ENCODE peak calls at places on chromosomes 3 and 15, in eight cellular contexts. Q, H, T, N, B, G, F and D are unnamed samples.

GRCh38 chr3:62727576-62727975 is 147.6 kb downstream of the CADPS start:
- DNase-seq in Q (no peak), H (no peak), T (no peak), N (peak; percentile 24), B (no peak), G (no peak), F (no peak), D (no peak)

GRCh38 chr15:31217566-31218270 is 108.9 kb upstream of the KLF13 start:
- DNase-seq in Q (no peak), H (no peak), T (no peak), N (no peak), B (no peak), G (peak; percentile 39), F (no peak), D (no peak)

GRCh38 chr3:178320481-178321352 is 215.5 kb upstream of the KCNMB2 start:
- DNase-seq in Q (no peak), H (no peak), T (no peak), N (peak; percentile 77), B (peak; percentile 73), G (no peak), F (no peak), D (no peak)

GRCh38 chr3:50317303-50317702 is 5.2 kb downstream of the HYAL2 start:
- DNase-seq in Q (no peak), H (no peak), T (peak; percentile 73), N (no peak), B (no peak), G (peak; percentile 75), F (no peak), D (no peak)

GRCh38 chr3:78801923-78802587 is 965.7 kb downstream of the ROBO1 start:
- DNase-seq in Q (no peak), H (no peak), T (no peak), N (no peak), B (no peak), G (no peak), F (no peak), D (no peak)

GRCh38 chr3:35678552-35679220 is 39.4 kb downstream of the ARPP21 start:
- DNase-seq in Q (no peak), H (no peak), T (no peak), N (no peak), B (no peak), G (no peak), F (no peak), D (no peak)

GRCh38 chr15:70833897-70834765 is 19.8 kb downstream of the LARP6 start:
- DNase-seq in Q (no peak), H (no peak), T (no peak), N (peak; percentile 87), B (no peak), G (peak; percentile 88), F (no peak), D (no peak)

GRCh38 chr15:58396181-58396580 is 35.6 kb upstream of the LIPC start:
- DNase-seq in Q (no peak), H (no peak), T (no peak), N (peak; percentile 84), B (no peak), G (peak; percentile 80), F (no peak), D (no peak)

GRCh38 chr15:78129098-78130011 is 1.9 kb downstream of the CIB2 start:
- DNase-seq in Q (no peak), H (no peak), T (no peak), N (no peak), B (no peak), G (no peak), F (no peak), D (no peak)

GRCh38 chr3:187314176-187314575 is 22.6 kb upstream of the MASP1 start:
- DNase-seq in Q (no peak), H (no peak), T (no peak), N (no peak), B (no peak), G (no peak), F (no peak), D (no peak)

GRCh38 chr3:161208931-161209330 is 12.2 kb upstream of the NMD3 start:
- DNase-seq in Q (no peak), H (no peak), T (no peak), N (no peak), B (no peak), G (no peak), F (no peak), D (no peak)

GRCh38 chr3:71955549-71956373 is 170.8 kb upstream of the PROK2 start:
- DNase-seq in Q (no peak), H (no peak), T (peak; percentile 72), N (peak; percentile 84), B (peak; percentile 61), G (peak; percentile 73), F (peak; percentile 41), D (peak; percentile 38)

GRCh38 chr15:48285329-48286214 is 45.7 kb upstream of the DUT start:
- DNase-seq in Q (no peak), H (peak; percentile 40), T (no peak), N (peak; percentile 96), B (no peak), G (no peak), F (peak; percentile 53), D (peak; percentile 49)

GRCh38 chr15:27903405-27903804 is 195.7 kb downstream of the OCA2 start:
- DNase-seq in Q (no peak), H (no peak), T (no peak), N (no peak), B (no peak), G (no peak), F (peak; percentile 5), D (no peak)

GRCh38 chr15:74383286-74383685 is 15.8 kb upstream of the CYP11A1 start:
- DNase-seq in Q (no peak), H (no peak), T (no peak), N (no peak), B (no peak), G (peak; percentile 58), F (no peak), D (no peak)

GRCh38 chr15:65653341-65653740 is 31.6 kb downstream of the SLC24A1 start:
- DNase-seq in Q (no peak), H (no peak), T (no peak), N (peak; percentile 31), B (no peak), G (peak; percentile 64), F (no peak), D (no peak)

GRCh38 chr15:60083318-60083717 is 79.2 kb downstream of the FOXB1 start:
- DNase-seq in Q (no peak), H (no peak), T (no peak), N (peak; percentile 54), B (no peak), G (no peak), F (no peak), D (no peak)

GRCh38 chr3:129596194-129597086 is 10.0 kb downstream of the PLXND1 start:
- DNase-seq in Q (no peak), H (no peak), T (peak; percentile 88), N (peak; percentile 93), B (peak; percentile 92), G (peak; percentile 99), F (no peak), D (no peak)

DNA sequence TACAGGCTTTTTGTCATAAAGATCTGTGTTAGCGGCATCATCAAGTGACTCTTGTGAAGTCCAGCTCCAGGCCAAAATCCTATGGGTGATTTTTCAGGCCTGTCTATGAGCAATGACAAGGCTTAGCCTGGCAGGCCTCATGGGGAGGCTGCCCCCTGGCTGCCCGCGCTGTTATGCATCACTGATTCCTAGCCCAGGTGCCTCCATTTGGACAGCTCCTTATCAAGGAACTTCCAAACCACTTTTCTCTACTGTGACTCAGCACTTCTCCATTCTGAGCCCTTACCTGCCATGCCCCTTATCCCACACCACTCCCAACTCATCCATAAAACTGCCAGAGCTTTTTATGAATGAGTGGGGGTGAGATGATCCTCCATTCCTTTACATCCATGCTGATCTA is 91.5 kb upstream of the C3orf80 start:
- DNase-seq in Q (no peak), H (no peak), T (no peak), N (no peak), B (no peak), G (peak; percentile 38), F (no peak), D (no peak)
- TF ChIP-seq CTCF in Q (no peak), H (no peak), T (peak; percentile 22), N (peak; percentile 37), B (peak; percentile 9), G (peak; percentile 34), F (no peak), D (no peak)

GRCh38 chr3:42852443-42852842 is 23.2 kb downstream of the CYP8B1 start:
- DNase-seq in Q (no peak), H (no peak), T (no peak), N (no peak), B (no peak), G (no peak), F (no peak), D (no peak)
- TF ChIP-seq CTCF in Q (no peak), H (no peak), T (no peak), N (no peak), B (no peak), G (no peak), F (no peak), D (no peak)

GRCh38 chr3:175422744-175423143 is 563.6 kb downstream of the NAALADL2 start:
- DNase-seq in Q (no peak), H (no peak), T (no peak), N (no peak), B (no peak), G (no peak), F (no peak), D (no peak)
- TF ChIP-seq CTCF in Q (no peak), H (no peak), T (no peak), N (no peak), B (no peak), G (no peak), F (peak; percentile 9), D (no peak)

GRCh38 chr15:84823580-84823878 is 6.4 kb downstream of the ALPK3 start:
- DNase-seq in Q (no peak), H (no peak), T (peak; percentile 15), N (no peak), B (no peak), G (no peak), F (no peak), D (no peak)

GRCh38 chr15:84824260-84824690 is 7.1 kb downstream of the ALPK3 start:
- DNase-seq in Q (no peak), H (no peak), T (peak; percentile 13), N (no peak), B (peak; percentile 63), G (peak; percentile 84), F (no peak), D (no peak)

GRCh38 chr15:84828433-84828908 is 11.3 kb downstream of the ALPK3 start:
- DNase-seq in Q (no peak), H (no peak), T (no peak), N (no peak), B (peak; percentile 38), G (peak; percentile 76), F (no peak), D (no peak)

GRCh38 chr15:84827246-84827645 is 10.1 kb downstream of the ALPK3 start:
- DNase-seq in Q (no peak), H (no peak), T (no peak), N (no peak), B (no peak), G (no peak), F (no peak), D (no peak)

DNA sequence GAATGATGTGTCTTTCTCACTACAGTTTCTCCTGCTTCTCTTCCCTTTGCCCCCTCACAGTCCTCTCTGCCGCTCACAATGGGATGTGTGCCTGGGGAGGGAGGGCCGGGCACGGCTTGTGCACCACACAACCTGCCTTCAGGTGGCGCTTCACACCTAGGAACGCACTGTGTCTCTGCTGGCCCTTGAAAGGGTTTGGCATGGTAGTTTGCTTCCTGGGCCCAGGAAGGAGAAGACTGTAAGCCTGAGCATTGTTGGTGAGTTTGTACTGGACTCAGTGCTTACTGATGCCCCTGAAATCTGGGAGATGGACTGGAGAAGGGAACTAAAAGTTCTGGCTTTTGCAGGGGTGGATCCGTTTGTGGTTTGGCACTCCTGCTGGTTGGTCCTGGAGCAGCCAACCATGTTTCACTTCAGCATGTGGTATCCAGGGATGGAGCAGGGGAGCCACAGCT is 9.2 kb downstream of the ALPK3 start:
- DNase-seq in Q (no peak), H (no peak), T (no peak), N (peak; percentile 24), B (no peak), G (no peak), F (peak; percentile 45), D (no peak)
- TF ChIP-seq CTCF in Q (peak; percentile 33), H (no peak), T (peak; percentile 24), N (no peak), B (peak; percentile 49), G (peak; percentile 32), F (peak; percentile 40), D (peak; percentile 46)